ENCODE peak calls at places on chromosomes 11 and 22, in ten cellular contexts. J, X, Q, N, Y, O, B, D, K and S are unnamed samples.

GRCh38 chr22:37442537-37442936 is 15.3 kb upstream of the ELFN2 start:
- DNase-seq in J (no peak), X (no peak), K (no peak), Q (no peak), O (peak; percentile 40), D (peak; percentile 43), B (no peak), Y (peak; percentile 33), N (no peak), S (no peak)

GRCh38 chr11:64869571-64870175 is 8.7 kb downstream of the EHD1 start:
- DNase-seq in Q (no peak), K (no peak), Y (no peak), O (no peak), D (peak; percentile 62), X (no peak), N (no peak), J (no peak), B (no peak), S (no peak)

GRCh38 chr22:17164392-17165024 is 5.4 kb upstream of the HDHD5 start:
- DNase-seq in B (no peak), J (no peak), D (peak; percentile 34), X (no peak), Q (no peak), O (no peak), Y (no peak), N (no peak), K (no peak), S (no peak)

GRCh38 chr11:69825037-69825834 is 6.0 kb upstream of the FGF3 start:
- DNase-seq in O (peak; percentile 48), N (no peak), Y (no peak), K (no peak), X (no peak), D (no peak), B (no peak), Q (no peak), J (no peak), S (no peak)

GRCh38 chr11:13782395-13783080 is 114.1 kb downstream of the FAR1 start:
- DNase-seq in D (no peak), J (no peak), K (no peak), X (no peak), O (no peak), Y (no peak), B (no peak), N (no peak), Q (no peak), S (no peak)

GRCh38 chr11:9750551-9750950 is 86.7 kb downstream of the SWAP70 start:
- DNase-seq in Q (no peak), X (no peak), B (no peak), Y (no peak), O (no peak), J (no peak), N (no peak), K (no peak), D (no peak), S (no peak)

GRCh38 chr11:111105566-111105965 is 140.0 kb upstream of the POU2AF2 start:
- DNase-seq in K (no peak), Y (peak; percentile 3), N (no peak), D (no peak), Q (no peak), J (no peak), B (no peak), X (no peak), O (no peak), S (no peak)

GRCh38 chr11:75797796-75798195 is 17.2 kb upstream of the UVRAG start:
- DNase-seq in X (no peak), O (no peak), J (peak; percentile 61), Q (no peak), N (no peak), Y (no peak), K (no peak), B (no peak), D (no peak), S (no peak)

GRCh38 chr22:27218521-27218920 is 561.1 kb downstream of the MIAT start:
- DNase-seq in O (no peak), J (no peak), K (peak; percentile 40), Q (no peak), Y (no peak), X (no peak), D (no peak), N (peak; percentile 77), B (no peak), S (no peak)

GRCh38 chr22:27219036-27219435 is 561.6 kb downstream of the MIAT start:
- DNase-seq in N (no peak), Q (no peak), X (no peak), J (no peak), O (no peak), K (no peak), B (no peak), D (no peak), Y (no peak), S (no peak)

GRCh38 chr22:27216444-27216843 is 559.1 kb downstream of the MIAT start:
- DNase-seq in D (no peak), K (no peak), Q (no peak), B (no peak), J (no peak), N (no peak), Y (no peak), O (no peak), X (no peak), S (no peak)

GRCh38 chr22:27217154-27217553 is 559.8 kb downstream of the MIAT start:
- DNase-seq in K (no peak), Y (no peak), O (no peak), X (no peak), J (no peak), N (no peak), Q (no peak), D (no peak), B (no peak), S (no peak)

DNA sequence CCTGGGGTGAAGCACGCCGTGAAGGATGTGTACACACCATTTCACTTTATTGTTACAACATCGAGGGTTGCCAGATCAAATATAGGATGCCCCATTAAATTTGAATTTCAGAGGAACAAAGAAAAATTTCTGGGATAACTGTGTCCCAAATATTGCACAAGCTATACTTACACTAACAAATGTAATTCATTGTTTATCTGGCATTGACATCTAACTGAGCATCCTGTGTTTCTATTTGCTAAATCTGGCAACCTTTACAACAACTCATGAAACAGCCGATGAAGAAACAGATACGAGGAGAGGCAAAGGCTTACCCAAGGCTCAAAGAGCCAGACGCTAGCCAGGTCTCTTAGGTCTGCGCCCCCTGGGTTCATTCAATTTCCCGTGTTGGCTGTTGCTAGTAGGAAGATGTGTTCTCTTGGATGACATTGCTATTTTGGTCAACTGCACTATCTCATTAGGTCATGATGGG is 560.7 kb downstream of the MIAT start:
- DNase-seq in Y (no peak), Q (no peak), B (no peak), N (no peak), O (no peak), J (no peak), D (no peak), K (no peak), X (no peak), S (no peak)
- H3K27ac ChIP-seq in Y (no peak overlapping the region), Q (no peak overlapping the region), B (peak overlapping the region; percentile 63), N (peak overlapping the region; percentile 3), O (no peak overlapping the region), J (no peak overlapping the region), D (no peak overlapping the region), K (no peak overlapping the region), X (no peak overlapping the region), S (no peak overlapping the region)

GRCh38 chr22:29202231-29203192 is 3.2 kb upstream of the EMID1 start:
- DNase-seq in X (no peak), D (peak; percentile 61), J (peak; percentile 91), K (peak; percentile 51), N (peak; percentile 28), Q (peak; percentile 30), Y (peak; percentile 45), B (no peak), O (no peak), S (peak; percentile 83)
- TF ChIP-seq CTCF in X (no peak), D (peak; percentile 58), J (peak; percentile 29), K (peak; percentile 38), N (no peak), Q (peak; percentile 21), Y (peak; percentile 57), B (peak; percentile 9), O (no peak), S (no peak)

DNA sequence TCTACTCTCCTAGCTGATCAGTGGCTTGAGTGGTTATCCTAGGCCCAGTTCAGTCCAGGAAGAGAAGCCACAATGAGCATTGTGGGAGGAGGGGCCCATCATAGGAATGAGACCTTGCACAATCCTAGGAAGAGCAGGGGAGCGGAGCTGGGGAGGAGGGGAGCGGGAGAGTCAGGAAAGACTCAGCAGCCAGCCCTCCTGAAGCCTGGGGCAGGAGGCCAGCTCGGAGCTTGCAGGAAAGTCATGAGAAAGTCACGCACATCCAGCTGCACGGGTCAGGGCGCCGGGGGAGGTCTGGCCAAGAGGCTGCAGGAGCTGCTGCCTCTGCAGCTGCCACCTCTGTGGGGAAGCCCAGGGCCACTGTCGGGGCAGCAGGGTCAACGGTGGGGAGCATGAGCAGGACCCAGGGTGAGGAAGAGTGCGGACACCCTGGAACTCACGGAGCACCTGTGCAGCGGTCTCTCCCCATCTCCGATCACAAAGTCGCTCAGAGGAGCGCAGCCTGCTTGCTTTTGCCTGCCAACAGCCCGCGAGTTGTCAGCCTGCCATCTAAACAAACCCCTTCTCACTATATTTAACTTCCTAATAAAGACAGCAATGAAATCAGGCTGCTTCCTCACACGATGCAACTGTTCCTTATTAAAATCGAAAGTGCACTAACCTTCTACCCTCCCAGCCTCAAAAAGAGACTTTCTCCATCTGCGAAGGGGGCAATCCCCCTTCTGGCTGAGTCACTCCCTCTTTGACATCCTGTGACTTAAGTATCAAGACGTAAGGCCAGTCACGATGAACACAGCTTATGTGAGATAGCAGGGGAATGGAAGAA is 52.8 kb upstream of the RTL6 start:
- DNase-seq in Q (no peak), Y (peak; percentile 82), N (peak; percentile 82), K (peak; percentile 29), O (peak; percentile 49), B (no peak), J (peak; percentile 91), X (no peak), D (no peak), S (peak; percentile 85)
- H3K27ac ChIP-seq in Q (no peak overlapping the region), Y (peak overlapping the region; percentile 77), N (peak overlapping the region; percentile 57), K (peak overlapping the region; percentile 71), O (peak overlapping the region; percentile 93), B (peak overlapping the region; percentile 76), J (no peak overlapping the region), X (no peak overlapping the region), D (no peak overlapping the region), S (peak overlapping the region; percentile 46)

GRCh38 chr11:1765871-1766718 is 2.4 kb upstream of the CTSD start:
- DNase-seq in Y (no peak), B (no peak), N (no peak), X (no peak), D (peak; percentile 22), O (no peak), Q (no peak), J (peak; percentile 56), K (no peak), S (no peak)

GRCh38 chr11:1762537-1763302 is 1.0 kb downstream of the CTSD start:
- DNase-seq in O (peak; percentile 89), J (peak; percentile 86), N (no peak), X (peak; percentile 72), D (no peak), Q (no peak), Y (no peak), K (no peak), B (no peak), S (peak; percentile 75)

GRCh38 chr11:1763336-1763795 is 361 bp downstream of the CTSD start:
- DNase-seq in X (no peak), J (peak; percentile 80), N (no peak), Y (no peak), K (no peak), O (no peak), D (no peak), Q (no peak), B (no peak), S (peak; percentile 35)

GRCh38 chr11:1761857-1762536 is 1.7 kb downstream of the CTSD start:
- DNase-seq in J (peak; percentile 84), D (no peak), X (no peak), Q (no peak), K (peak; percentile 62), O (no peak), B (no peak), Y (no peak), N (no peak), S (peak; percentile 21)

DNA sequence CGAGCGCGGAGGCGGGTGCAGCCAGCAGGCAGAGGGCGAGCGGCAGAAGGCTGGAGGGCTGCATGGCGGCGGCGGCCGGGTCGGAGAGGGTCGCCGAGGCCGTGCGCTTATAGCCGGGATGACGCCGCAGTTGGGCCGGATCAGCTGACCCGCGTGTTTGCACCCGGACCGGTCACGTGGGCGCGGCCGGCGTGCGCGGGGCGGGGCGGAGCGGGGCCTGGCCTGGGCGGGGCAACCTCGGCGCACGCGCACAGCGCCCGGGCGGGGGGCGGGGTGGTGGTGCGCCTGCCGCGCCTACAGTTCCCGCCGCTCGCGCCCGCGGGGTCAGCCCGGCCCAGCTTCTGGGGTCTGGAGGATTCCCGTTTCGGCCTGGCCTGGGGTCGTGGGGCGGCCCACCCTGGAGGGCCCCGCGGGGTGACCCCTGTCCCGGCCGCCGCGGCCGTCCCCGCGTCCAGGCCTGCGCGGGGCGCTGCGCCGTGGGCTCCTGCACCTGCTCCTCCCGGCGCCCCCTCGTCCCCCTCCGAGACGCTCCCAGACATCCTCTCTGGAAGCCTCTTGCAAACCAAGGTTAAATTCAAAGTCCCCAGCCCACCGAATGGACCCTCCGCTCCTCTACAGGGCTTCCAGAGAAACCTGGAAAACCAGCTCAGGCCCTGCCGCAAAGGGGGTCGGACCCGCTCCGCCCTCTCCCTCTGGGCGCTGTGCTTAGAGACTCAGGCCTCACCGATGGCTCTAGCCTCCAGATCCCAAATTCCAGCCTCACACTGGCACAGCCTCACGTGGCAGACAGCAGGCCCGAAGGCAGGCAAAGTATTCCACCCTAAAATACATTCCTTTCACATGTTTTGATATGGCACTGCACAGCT is at the start of gene CTSD:
- DNase-seq in O (peak; percentile 94), K (peak; percentile 88), Q (peak; percentile 83), D (peak; percentile 77), Y (peak; percentile 63), J (peak; percentile 97), X (peak; percentile 87), N (peak; percentile 85), B (peak; percentile 95), S (peak; percentile 95)
- TF ChIP-seq CTCF in O (no peak), K (peak; percentile 28), Q (peak; percentile 26), D (no peak), Y (no peak), J (no peak), X (no peak), N (no peak), B (no peak), S (peak; percentile 14)